ENCODE peak calls at places on chromosomes 4 and X, in seven cellular contexts. F, V, H, U, P, Q and E are unnamed samples.
A peak's percentile ranks its signal among the peaks of the same experiment; 100 is the strongest.

GRCh38 chrX:54427837-54428424 is 12.3 kb upstream of the TSR2 start:
- DNase-seq in F (no peak), V (no peak), H (no peak), U (no peak), P (no peak), Q (no peak), E (no peak)

GRCh38 chrX:109840585-109840984 is 107.5 kb upstream of the ACSL4 start:
- DNase-seq in F (peak; percentile 33), V (peak; percentile 95), H (peak; percentile 68), U (no peak), P (no peak), Q (peak; percentile 73), E (peak; percentile 90)

GRCh38 chrX:7925867-7926472 is 1.2 kb downstream of the PNPLA4 start:
- DNase-seq in F (peak; percentile 55), V (peak; percentile 56), H (peak; percentile 52), U (peak; percentile 0), P (peak; percentile 41), Q (peak; percentile 29), E (peak; percentile 51)

GRCh38 chrX:123736333-123736921 is 3.6 kb upstream of the THOC2 start:
- DNase-seq in F (no peak), V (peak; percentile 2), H (peak; percentile 28), U (no peak), P (no peak), Q (no peak), E (peak; percentile 62)

GRCh38 chr4:185567828-185568442 is 32.6 kb upstream of the PDLIM3 start:
- DNase-seq in F (peak; percentile 86), V (no peak), H (peak; percentile 14), U (no peak), P (no peak), Q (no peak), E (no peak)

GRCh38 chr4:95093460-95093859 is 335.7 kb downstream of the BMPR1B start:
- DNase-seq in F (no peak), V (no peak), H (no peak), U (no peak), P (no peak), Q (no peak), E (no peak)

GRCh38 chrX:95057341-95057740 is 1383.3 kb downstream of the FAM133A start:
- DNase-seq in F (no peak), V (no peak), H (no peak), U (no peak), P (no peak), Q (no peak), E (no peak)

GRCh38 chr4:26459054-26459755 is 31.1 kb downstream of the CCKAR start:
- DNase-seq in F (peak; percentile 44), V (peak; percentile 21), H (peak; percentile 76), U (no peak), P (peak; percentile 53), Q (peak; percentile 63), E (peak; percentile 19)

GRCh38 chr4:186192068-186192751 is 843 bp downstream of the CYP4V2 start:
- DNase-seq in F (peak; percentile 65), V (peak; percentile 52), H (peak; percentile 57), U (no peak), P (no peak), Q (peak; percentile 46), E (no peak)

GRCh38 chr4:1055721-1056590 is 44.5 kb downstream of the FGFRL1 start:
- DNase-seq in F (no peak), V (no peak), H (peak; percentile 64), U (peak; percentile 57), P (no peak), Q (no peak), E (no peak)

GRCh38 chr4:70688795-70689231 is 481 bp downstream of the UTP3 start:
- DNase-seq in F (no peak), V (peak; percentile 10), H (peak; percentile 33), U (no peak), P (no peak), Q (peak; percentile 3), E (no peak)

GRCh38 chr4:25857403-25857802 is 5.4 kb downstream of the SEL1L3 start:
- DNase-seq in F (no peak), V (no peak), H (no peak), U (no peak), P (no peak), Q (no peak), E (no peak)

GRCh38 chr4:86857341-86858052 is 8.3 kb upstream of the SLC10A6 start:
- DNase-seq in F (no peak), V (peak; percentile 23), H (no peak), U (no peak), P (no peak), Q (no peak), E (no peak)

GRCh38 chr4:40214661-40215418 is 18.0 kb downstream of the RHOH start:
- DNase-seq in F (peak; percentile 35), V (no peak), H (no peak), U (no peak), P (no peak), Q (no peak), E (no peak)

GRCh38 chr4:80422727-80423404 is 87.3 kb downstream of the CFAP299 start:
- DNase-seq in F (no peak), V (no peak), H (no peak), U (no peak), P (no peak), Q (no peak), E (no peak)

GRCh38 chrX:136747003-136747986 is 33.4 kb downstream of the ARHGEF6 start:
- DNase-seq in F (no peak), V (peak; percentile 10), H (no peak), U (no peak), P (no peak), Q (no peak), E (no peak)

GRCh38 chr4:78613522-78614311 is 62.1 kb downstream of the ANXA3 start:
- DNase-seq in F (no peak), V (no peak), H (no peak), U (no peak), P (no peak), Q (no peak), E (no peak)

GRCh38 chr4:107148922-107149321 is 112.8 kb upstream of the DKK2 start:
- DNase-seq in F (no peak), V (peak; percentile 15), H (no peak), U (no peak), P (no peak), Q (no peak), E (no peak)

GRCh38 chr4:166065324-166065723 is 192.3 kb downstream of the TLL1 start:
- DNase-seq in F (no peak), V (no peak), H (no peak), U (no peak), P (no peak), Q (peak; percentile 28), E (peak; percentile 52)

GRCh38 chr4:19807505-19807904 is 444.2 kb upstream of the SLIT2 start:
- DNase-seq in F (no peak), V (peak; percentile 68), H (peak; percentile 55), U (no peak), P (peak; percentile 19), Q (peak; percentile 8), E (peak; percentile 70)